ENCODE peak calls at places on chromosomes 5 and 9, in four cellular contexts. C, Z, I and W are unnamed samples.

GRCh38 chr5:124743534-124744169 is 2.8 kb downstream of the ZNF608 start:
- DNase-seq in C (no peak), Z (no peak), I (no peak), W (no peak)

GRCh38 chr5:6504677-6505414 is 56.2 kb downstream of the UBE2QL1 start:
- DNase-seq in C (no peak), Z (no peak), I (no peak), W (no peak)

GRCh38 chr9:5893591-5894236 is 3.0 kb downstream of the MLANA start:
- DNase-seq in C (no peak), Z (no peak), I (no peak), W (no peak)

GRCh38 chr5:54753034-54753433 is 232.4 kb downstream of the ESM1 start:
- DNase-seq in C (no peak), Z (no peak), I (no peak), W (no peak)

GRCh38 chr5:134584662-134585061 is 48.0 kb downstream of the SAR1B start:
- DNase-seq in C (no peak), Z (no peak), I (no peak), W (no peak)

GRCh38 chr9:4596165-4596922 is 65.8 kb upstream of the PLPP6 start:
- DNase-seq in C (no peak), Z (no peak), I (no peak), W (peak; percentile 14)

GRCh38 chr9:116066221-116066620 is 87.4 kb upstream of the PAPPA start:
- DNase-seq in C (no peak), Z (no peak), I (no peak), W (no peak)

GRCh38 chr5:157866536-157866935 is 7.6 kb upstream of the CLINT1 start:
- DNase-seq in C (peak; percentile 16), Z (no peak), I (no peak), W (no peak)

GRCh38 chr9:136722093-136722968 is 10.0 kb downstream of the DIPK1B start:
- DNase-seq in C (no peak), Z (no peak), I (no peak), W (no peak)

GRCh38 chr5:43367453-43367852 is 44.7 kb downstream of the CCL28 start:
- DNase-seq in C (no peak), Z (no peak), I (no peak), W (no peak)